ENCODE peak calls at places on chromosomes 4 and X, in five cellular contexts. Q is A549, W is K562, P is HepG2, R is GM12878. M is an unnamed sample.

GRCh38 chr4:151736367-151736766 is 24.4 kb downstream of the GATB start:
- DNase-seq in Q (no peak), W (no peak), P (no peak), R (no peak), M (no peak)

GRCh38 chr4:138669479-138670165 is 346.0 kb upstream of the NOCT start:
- DNase-seq in Q (no peak), W (no peak), P (no peak), R (no peak), M (peak)

GRCh38 chr4:76881375-76881774 is 16.6 kb downstream of the SOWAHB start:
- DNase-seq in Q (no peak), W (no peak), P (no peak), R (no peak), M (no peak)

GRCh38 chrX:9614016-9614415 is 149.2 kb downstream of the TBL1X start:
- DNase-seq in Q (peak), W (no peak), P (no peak), R (no peak), M (peak)

GRCh38 chr4:165906272-165906671 is 33.2 kb downstream of the TLL1 start:
- DNase-seq in Q (no peak), W (no peak), P (no peak), R (no peak), M (no peak)

GRCh38 chr4:3083732-3084131 is 9.3 kb downstream of the HTT start:
- DNase-seq in Q (no peak), W (no peak), P (no peak), R (no peak), M (no peak)

GRCh38 chr4:113384600-113384999 is 335.1 kb downstream of the ANK2 start:
- DNase-seq in Q (no peak), W (no peak), P (no peak), R (no peak), M (peak)

GRCh38 chrX:26138043-26138442 is at the start of gene MAGEB18:
- DNase-seq in Q (no peak), W (no peak), P (no peak), R (no peak), M (no peak)

GRCh38 chrX:42691196-42691595 is 86.8 kb downstream of the PPP1R2C start:
- DNase-seq in Q (no peak), W (no peak), P (no peak), R (no peak), M (no peak)

GRCh38 chr4:80162418-80162817 is 34.9 kb upstream of the PRDM8 start:
- DNase-seq in Q (no peak), W (no peak), P (no peak), R (no peak), M (no peak)

GRCh38 chr4:6275351-6275750 is 5.7 kb downstream of the WFS1 start:
- DNase-seq in Q (no peak), W (no peak), P (no peak), R (no peak), M (no peak)

GRCh38 chrX:46582325-46582724 is 8.8 kb downstream of the CHST7 start:
- DNase-seq in Q (no peak), W (no peak), P (no peak), R (no peak), M (peak)

GRCh38 chr4:156774422-156774821 is 197.2 kb downstream of the PDGFC start:
- DNase-seq in Q (peak), W (no peak), P (peak), R (no peak), M (peak)

GRCh38 chr4:165293927-165294649 is 33.4 kb upstream of the MSMO1 start:
- DNase-seq in Q (no peak), W (no peak), P (no peak), R (no peak), M (no peak)

GRCh38 chrX:15293471-15293870 is 22.0 kb downstream of the ASB11 start:
- DNase-seq in Q (no peak), W (no peak), P (no peak), R (no peak), M (no peak)

GRCh38 chrX:49192722-49193328 is 6.7 kb upstream of the PRICKLE3 start:
- DNase-seq in Q (peak), W (no peak), P (no peak), R (no peak), M (peak)

GRCh38 chrX:56503941-56504673 is 59.3 kb upstream of the UBQLN2 start:
- DNase-seq in Q (peak), W (no peak), P (no peak), R (no peak), M (no peak)

GRCh38 chr4:139641218-139641617 is 24.4 kb upstream of the MGST2 start:
- DNase-seq in Q (peak), W (no peak), P (peak), R (no peak), M (peak)

GRCh38 chr4:185865901-185866328 is 53.9 kb upstream of the SORBS2 start:
- DNase-seq in Q (no peak), W (no peak), P (no peak), R (no peak), M (peak)

GRCh38 chr4:126898815-126899214 is 733.9 kb upstream of the INTU start:
- DNase-seq in Q (no peak), W (no peak), P (no peak), R (no peak), M (no peak)

GRCh38 chr4:5955201-5955821 is 62.4 kb upstream of the CRMP1 start:
- DNase-seq in Q (no peak), W (no peak), P (no peak), R (no peak), M (no peak)

DNA sequence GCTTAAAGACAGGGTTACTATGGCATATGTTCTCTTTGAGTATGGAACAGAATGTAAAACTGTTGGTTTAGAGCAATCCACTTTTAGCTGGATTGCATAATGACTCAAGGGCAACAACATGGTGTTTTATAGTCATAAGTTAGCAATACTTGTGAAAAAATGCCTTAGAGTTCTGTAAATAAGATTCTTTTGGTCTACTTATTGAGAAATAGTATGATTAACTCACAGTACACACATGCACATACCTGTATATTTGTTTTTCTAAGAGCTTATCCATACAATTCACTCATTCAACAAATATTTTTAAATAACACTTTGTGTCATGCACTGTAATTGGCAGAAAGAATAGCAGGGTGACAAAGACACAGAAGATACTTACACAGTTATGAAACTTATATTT is 1415.5 kb downstream of the PCDH7 start:
- DNase-seq in Q (no peak), W (no peak), P (no peak), R (no peak), M (peak)
- TF ChIP-seq USF2 in Q (no peak), W (no peak), P (no peak), R (no peak), M (no peak)

GRCh38 chr4:28555851-28556250 is 1695.2 kb downstream of the STIM2 start:
- DNase-seq in Q (no peak), W (no peak), P (no peak), R (no peak), M (peak)
- TF ChIP-seq BHLHE40 in Q (no peak), W (no peak), P (no peak), R (no peak), M (no peak)

GRCh38 chrX:148647666-148648065 is 147.2 kb downstream of the AFF2 start:
- DNase-seq in Q (no peak), W (no peak), P (no peak), R (no peak), M (no peak)

DNA sequence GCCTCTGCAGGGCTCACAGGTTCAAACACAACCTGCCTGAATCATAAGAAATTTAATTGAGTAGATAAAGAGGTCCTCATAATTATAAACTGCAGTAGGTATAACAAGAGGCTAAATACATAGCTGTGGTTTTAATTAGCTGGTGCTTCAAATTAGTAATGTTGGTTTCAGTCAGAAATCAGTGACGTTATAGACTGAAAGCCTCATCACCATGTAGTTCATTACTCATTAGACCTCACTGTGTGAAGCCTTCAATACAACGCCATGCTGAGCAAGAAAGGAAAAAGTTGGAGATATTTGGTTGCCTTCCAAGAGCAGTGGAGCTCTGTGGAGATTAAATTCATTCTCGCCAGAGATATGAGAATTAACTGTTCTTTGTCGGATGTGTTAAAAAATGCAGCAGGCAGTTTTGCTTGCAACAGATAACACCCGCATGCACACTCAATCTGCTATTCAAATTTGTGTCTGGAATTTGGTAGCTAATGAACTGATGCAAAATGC is 148.8 kb downstream of the AFF2 start:
- DNase-seq in Q (no peak), W (no peak), P (no peak), R (no peak), M (no peak)
- TF ChIP-seq USF2 in Q (no peak), W (no peak), P (no peak), R (no peak), M (no peak)

DNA sequence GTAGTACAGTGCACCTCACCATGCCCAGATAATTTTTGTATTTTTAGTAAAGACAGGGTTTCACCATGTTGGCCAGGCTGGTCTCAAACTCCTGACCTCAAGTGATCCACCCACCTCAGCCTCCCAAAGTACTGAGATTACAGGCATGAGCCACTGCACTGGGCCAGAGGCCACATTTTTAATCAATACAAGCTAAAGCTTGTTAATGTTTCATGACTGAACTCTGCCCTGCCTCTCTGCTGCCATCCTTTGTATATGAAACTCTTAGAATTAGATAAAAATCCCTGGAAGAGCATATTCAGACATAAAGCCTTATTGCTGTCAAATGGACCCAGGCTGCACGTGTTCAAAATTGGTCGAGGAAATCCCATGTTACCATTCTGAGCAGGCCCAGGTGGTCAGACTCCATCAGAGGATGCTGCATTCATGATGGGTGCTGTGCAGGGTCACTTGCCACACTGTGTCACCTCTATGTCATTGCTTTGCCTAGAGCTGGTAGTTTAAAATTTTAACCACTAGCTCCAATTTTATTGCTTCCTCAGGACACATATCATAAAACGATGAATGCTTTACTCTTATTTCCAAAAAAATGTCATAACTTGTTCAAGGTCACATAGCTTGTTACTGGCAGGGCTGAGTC is 45.2 kb downstream of the LNX1 start:
- DNase-seq in Q (no peak), W (no peak), P (no peak), R (no peak), M (no peak)
- TF ChIP-seq BHLHE40 in Q (no peak), W (no peak), P (no peak), R (no peak), M (no peak)

DNA sequence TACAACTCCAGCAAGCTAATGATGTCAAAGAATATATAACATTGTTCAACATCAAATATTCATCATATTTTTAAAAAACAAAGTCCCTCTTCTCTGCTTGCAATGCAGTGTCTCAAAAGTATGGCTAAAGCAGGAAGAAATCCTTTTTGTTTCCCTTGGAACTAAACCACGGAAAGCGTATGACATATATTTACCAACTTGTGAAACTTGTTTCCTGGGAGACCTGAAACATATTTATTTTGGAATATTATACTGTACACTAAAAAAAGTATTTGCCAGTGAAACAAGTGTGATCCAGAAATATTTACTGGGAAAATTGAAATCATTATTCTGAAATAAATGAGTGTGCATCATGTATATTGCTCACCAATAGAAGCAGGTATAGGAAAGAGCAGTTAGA is 156.0 kb upstream of the ANKRD50 start:
- DNase-seq in Q (no peak), W (no peak), P (no peak), R (no peak), M (no peak)
- TF ChIP-seq USF2 in Q (no peak), W (no peak), P (no peak), R (no peak), M (no peak)

DNA sequence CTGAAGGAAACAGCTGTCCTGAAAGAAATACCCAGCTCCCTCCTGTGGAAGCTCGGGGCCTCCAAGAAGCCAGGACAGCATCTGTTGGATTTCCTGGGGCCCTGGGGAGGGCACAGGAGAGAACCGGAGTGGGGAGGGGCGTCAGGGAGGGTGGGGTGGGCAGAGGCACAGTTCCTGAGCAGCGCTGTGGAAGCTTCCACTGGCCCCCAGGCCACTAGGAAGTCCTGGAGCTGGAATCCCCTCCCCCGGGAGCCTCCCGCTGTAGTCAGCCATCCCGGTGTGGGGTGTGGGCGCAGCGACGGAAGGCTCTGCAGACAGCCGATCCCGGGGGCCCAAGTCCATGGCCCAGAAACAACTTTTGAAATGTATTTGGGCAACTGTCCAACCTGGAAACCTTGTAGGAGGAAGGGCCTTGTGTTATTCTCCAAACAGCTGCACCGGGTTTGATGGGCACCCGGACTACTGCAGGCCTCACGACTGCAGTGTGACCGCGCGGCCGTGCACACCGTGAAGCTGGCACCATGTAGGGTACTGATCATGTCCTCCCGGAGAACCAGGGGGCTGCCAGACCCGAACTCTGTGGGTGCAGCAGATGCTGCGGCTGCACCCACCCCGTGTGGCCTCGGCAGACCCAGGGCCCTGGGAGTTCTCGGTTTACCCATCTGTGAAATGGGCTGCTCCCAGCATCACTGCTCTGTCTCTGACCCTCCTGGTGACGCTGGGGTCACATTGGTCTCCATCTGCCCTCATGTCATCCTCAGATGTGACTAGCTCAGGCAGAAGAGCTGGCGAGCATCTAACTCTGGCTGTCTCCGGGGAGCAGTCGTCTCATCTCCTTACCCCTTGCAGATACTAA is 68.5 kb upstream of the HMX1 start:
- DNase-seq in Q (no peak), W (no peak), P (no peak), R (no peak), M (no peak)
- TF ChIP-seq BHLHE40 in Q (no peak), W (no peak), P (no peak), R (no peak), M (no peak)

GRCh38 chrX:36950495-36951253 is 57.5 kb upstream of the FAM47C start:
- DNase-seq in Q (no peak), W (no peak), P (no peak), R (no peak), M (no peak)
- TF ChIP-seq USF2 in Q (no peak), W (no peak), P (no peak), R (no peak), M (no peak)